ENCODE peak calls at places on chromosomes 7 and 10, in four cellular contexts. C is thoracic aorta, I is ovary, M is A549. N is an unnamed sample. For H3K4me1, the result is how much of the 10 kb centered on the place peaks cover.

GRCh38 chr10:103806376-103807320 is 48.7 kb downstream of the SH3PXD2A start:
- DNase-seq in C (no peak), M (no peak), I (no peak), N (no peak)

GRCh38 chr10:77967611-77968022 is 41.1 kb upstream of the DLG5 start:
- DNase-seq in M (no peak), C (no peak), I (no peak), N (no peak)

GRCh38 chr7:29091722-29092121 is 54.6 kb downstream of the CPVL start:
- DNase-seq in I (no peak), M (no peak), C (no peak), N (no peak)

GRCh38 chr7:77427996-77428603 is 12.0 kb upstream of the GSAP start:
- DNase-seq in C (no peak), M (no peak), I (no peak), N (no peak)

GRCh38 chr7:44748948-44749731 is 493 bp downstream of the ZMIZ2 start:
- DNase-seq in I (no peak), M (no peak), C (no peak), N (no peak)

GRCh38 chr7:11212816-11213215 is 239.1 kb downstream of the PHF14 start:
- DNase-seq in C (no peak), M (peak), I (no peak), N (no peak)

GRCh38 chr7:5439209-5439571 is 15.6 kb upstream of the TNRC18 start:
- DNase-seq in M (no peak), C (no peak), I (no peak), N (no peak)

GRCh38 chr7:87541648-87542047 is 59.0 kb downstream of the ABCB1 start:
- DNase-seq in C (no peak), I (no peak), M (no peak), N (no peak)

GRCh38 chr7:143408686-143409551 is at the start of gene EPHA1:
- DNase-seq in M (no peak), I (no peak), C (no peak), N (no peak)

GRCh38 chr7:151700621-151701185 is 176.2 kb downstream of the PRKAG2 start:
- DNase-seq in M (no peak), C (no peak), I (no peak), N (no peak)

GRCh38 chr7:22481726-22482125 is 18.3 kb downstream of the STEAP1B start:
- DNase-seq in C (no peak), I (no peak), M (no peak), N (no peak)

GRCh38 chr7:1433128-1433920 is 25.9 kb downstream of the MICALL2 start:
- DNase-seq in I (no peak), C (no peak), M (no peak), N (no peak)

GRCh38 chr10:83871486-83872081 is 267.7 kb upstream of the GHITM start:
- DNase-seq in I (peak), C (no peak), M (peak), N (peak)

GRCh38 chr10:131198843-131199242 is 112.7 kb downstream of the TCERG1L start:
- DNase-seq in M (no peak), C (no peak), I (no peak), N (peak)

GRCh38 chr10:77834943-77835668 is 91.4 kb downstream of the DLG5 start:
- DNase-seq in I (no peak), C (no peak), M (no peak), N (no peak)

GRCh38 chr10:84715911-84716310 is 387.5 kb downstream of the CCSER2 start:
- DNase-seq in C (no peak), I (no peak), M (peak), N (no peak)

GRCh38 chr10:32961892-32962369 is 3.9 kb upstream of the ITGB1 start:
- DNase-seq in C (peak), I (no peak), M (peak), N (no peak)

GRCh38 chr7:113809591-113809990 is 109.2 kb downstream of the PPP1R3A start:
- DNase-seq in C (no peak), I (no peak), M (no peak), N (no peak)

GRCh38 chr10:15346440-15347141 is 24.5 kb downstream of the FAM171A1 start:
- DNase-seq in M (no peak), I (peak), C (no peak), N (peak)

GRCh38 chr10:33413093-33413442 is 78.6 kb upstream of the NRP1 start:
- DNase-seq in I (no peak), M (no peak), C (no peak), N (no peak)

GRCh38 chr7:103073989-103074518 is 542 bp downstream of the FBXL13 start:
- DNase-seq in M (peak), I (no peak), C (no peak), N (peak)

DNA sequence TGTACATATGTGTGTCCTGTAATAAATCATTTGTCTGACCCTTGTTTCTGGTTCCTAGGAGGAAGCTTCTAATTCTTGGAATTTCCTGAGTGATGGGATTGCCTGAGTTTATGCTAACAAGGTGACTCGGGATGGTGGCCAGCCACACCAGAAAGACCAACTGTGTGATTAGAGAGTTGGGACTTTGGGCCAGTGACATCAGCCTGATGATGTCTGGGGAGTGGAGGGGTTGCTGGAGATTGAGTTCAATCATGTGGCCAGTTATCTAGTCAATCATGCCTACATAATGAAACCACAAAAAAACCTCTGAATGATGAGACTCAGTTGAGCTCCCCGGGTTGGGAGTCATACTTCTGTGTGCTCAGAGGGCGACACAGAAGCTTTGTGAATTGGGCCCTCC is 23.5 kb upstream of the CARD11 start:
- DNase-seq in I (no peak), M (no peak), C (no peak), N (no peak)
- H3K27ac ChIP-seq in I (no peak), M (no peak), C (no peak), N (no peak)

DNA sequence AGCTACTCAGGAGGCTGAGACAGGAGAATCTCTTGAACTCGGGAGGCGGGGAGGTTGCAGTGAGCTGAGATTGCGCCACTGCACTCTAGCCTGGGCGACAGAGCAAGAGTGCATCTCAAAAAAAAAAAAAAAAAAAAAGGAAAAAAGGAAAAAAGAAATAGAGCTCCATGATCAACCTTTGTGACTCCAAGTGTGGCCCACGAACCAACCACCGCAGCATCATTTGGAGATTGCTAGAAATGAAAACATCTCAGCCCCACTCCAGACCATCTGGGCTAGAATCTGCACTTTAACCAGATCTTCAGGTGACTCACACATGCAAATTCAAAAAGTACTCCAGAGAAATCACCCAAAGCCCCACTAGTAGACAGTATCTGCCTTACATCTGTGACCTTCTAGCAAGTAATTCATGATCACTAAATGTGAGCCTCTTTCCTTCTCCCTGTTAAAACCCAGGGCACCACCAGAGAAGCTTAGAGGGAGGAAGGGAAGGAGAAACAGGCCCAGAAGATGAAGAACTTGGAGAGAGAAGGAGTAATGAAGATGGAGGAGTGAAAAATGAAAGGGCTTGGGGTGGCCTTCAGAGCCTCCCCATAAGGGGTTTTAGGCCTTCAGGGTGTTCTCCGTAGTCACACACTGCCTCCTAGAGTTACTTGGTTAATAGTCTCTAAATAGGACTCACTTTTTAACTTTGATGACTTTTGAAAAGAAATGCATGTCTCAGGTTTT is 94.1 kb downstream of the SLC37A3 start:
- DNase-seq in M (peak), I (no peak), C (no peak), N (no peak)
- TF ChIP-seq CTCF in M (peak), I (no peak), C (no peak), N (no peak)

DNA sequence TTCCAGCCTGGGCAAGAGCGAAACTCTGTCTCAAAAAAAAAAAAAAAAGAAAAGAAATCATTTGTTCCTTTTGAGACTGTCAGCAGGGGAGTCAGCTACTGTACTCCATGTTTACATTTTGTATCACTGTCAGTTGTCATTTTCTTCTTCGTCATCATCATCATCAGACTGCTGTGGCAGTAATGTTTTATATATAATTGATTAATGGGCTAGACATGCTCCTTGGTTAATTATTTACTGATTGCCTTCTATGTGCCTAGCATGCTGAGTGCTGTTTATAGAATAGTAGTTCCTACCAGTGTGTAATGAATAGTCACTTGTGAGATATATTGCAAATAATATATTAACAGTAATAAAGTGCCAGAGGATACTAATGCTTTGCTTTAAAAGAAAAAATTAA is 50.5 kb downstream of the VCL start:
- DNase-seq in C (no peak), M (no peak), I (no peak), N (no peak)
- H3K4me1 ChIP-seq in C (half or more), M (half or more), I (under half), N (under half)

GRCh38 chr7:139112316-139112715 is 2.8 kb upstream of the ZC3HAV1 start:
- DNase-seq in M (no peak), C (no peak), I (no peak), N (no peak)
- H3K27ac ChIP-seq in M (no peak), C (no peak), I (no peak), N (no peak)